ENCODE peak calls at places on chromosomes 4 and X, in seven cellular contexts. V is T-helper 2 cell, N is GM12892, O is C1 segment of cervical spinal cord, H is ecto neural progenitor cell, C is NCI-H345, M is SK-MEL-5. B is an unnamed sample.
A peak's percentile ranks its signal among the peaks of the same experiment; 100 is the strongest.

GRCh38 chr4:62560858-62561257 is 1360.7 kb downstream of the ADGRL3 start:
- DNase-seq in V (no peak), N (no peak), O (no peak), H (no peak), C (no peak), M (no peak), B (no peak)

GRCh38 chrX:17655232-17656034 is 81.9 kb upstream of the SCML1 start:
- DNase-seq in V (no peak), N (no peak), O (no peak), H (peak; percentile 56), C (no peak), M (no peak), B (no peak)

GRCh38 chrX:39445336-39445735 is 644.1 kb downstream of the MID1IP1 start:
- DNase-seq in V (peak; percentile 13), N (no peak), O (no peak), H (no peak), C (peak; percentile 9), M (peak; percentile 39), B (peak; percentile 43)

GRCh38 chr4:32689520-32689919 is 1969.4 kb downstream of the PCDH7 start:
- DNase-seq in V (no peak), N (no peak), O (no peak), H (no peak), C (no peak), M (no peak), B (no peak)

GRCh38 chr4:29311231-29311630 is 1408.9 kb upstream of the PCDH7 start:
- DNase-seq in V (no peak), N (no peak), O (no peak), H (no peak), C (no peak), M (no peak), B (no peak)

GRCh38 chrX:3811331-3812311 is 98.2 kb upstream of the PRKX start:
- DNase-seq in V (peak; percentile 5), N (no peak), O (peak; percentile 22), H (no peak), C (peak; percentile 58), M (peak; percentile 62), B (peak; percentile 55)

GRCh38 chrX:71195959-71196727 is 26.9 kb upstream of the GJB1 start:
- DNase-seq in V (no peak), N (no peak), O (no peak), H (no peak), C (no peak), M (no peak), B (no peak)

GRCh38 chrX:53479295-53479694 is 45.1 kb upstream of the HSD17B10 start:
- DNase-seq in V (no peak), N (no peak), O (no peak), H (no peak), C (no peak), M (peak; percentile 38), B (peak; percentile 1)

GRCh38 chrX:71216446-71216845 is 6.6 kb upstream of the GJB1 start:
- DNase-seq in V (no peak), N (no peak), O (no peak), H (no peak), C (peak; percentile 88), M (no peak), B (peak; percentile 97)

GRCh38 chr4:66331761-66332160 is 661.5 kb upstream of the EPHA5 start:
- DNase-seq in V (no peak), N (no peak), O (no peak), H (no peak), C (no peak), M (no peak), B (no peak)

GRCh38 chrX:136759968-136760367 is 20.8 kb downstream of the ARHGEF6 start:
- DNase-seq in V (no peak), N (no peak), O (no peak), H (no peak), C (no peak), M (no peak), B (no peak)

GRCh38 chr4:159137176-159137575 is 34.3 kb downstream of the RAPGEF2 start:
- DNase-seq in V (no peak), N (no peak), O (no peak), H (no peak), C (peak; percentile 41), M (no peak), B (peak; percentile 84)

GRCh38 chr4:87734936-87735335 is 64.4 kb upstream of the IBSP start:
- DNase-seq in V (no peak), N (no peak), O (no peak), H (no peak), C (no peak), M (no peak), B (no peak)

GRCh38 chr4:144663852-144664488 is 18.0 kb downstream of the HHIP start:
- DNase-seq in V (no peak), N (no peak), O (no peak), H (no peak), C (no peak), M (no peak), B (no peak)

GRCh38 chrX:32408389-32408788 is 803.0 kb downstream of the DMD start:
- DNase-seq in V (no peak), N (no peak), O (no peak), H (no peak), C (no peak), M (peak; percentile 48), B (no peak)